ENCODE peak calls at places on chromosome 16, in six cellular contexts. One of them, this sample, is unnamed. For H3K36me3, the result is how much of the 10 kb centered on the place peaks cover.

GRCh38 chr16:66418165-66418962 is 8.7 kb upstream of the BEAN1 start:
- DNase-seq in effector memory CD4-positive, alpha-beta T cell: no peak
- DNase-seq in fibroblast of lung: no peak
- DNase-seq in osteoblast: no peak
- DNase-seq in aorta: no peak
- DNase-seq in upper lobe of left lung: no peak
- DNase-seq in this sample: no peak

GRCh38 chr16:88380099-88380498 is 2.7 kb upstream of the ZNF469 start:
- DNase-seq in effector memory CD4-positive, alpha-beta T cell: no peak
- DNase-seq in fibroblast of lung: no peak
- DNase-seq in osteoblast: peak
- DNase-seq in aorta: peak
- DNase-seq in upper lobe of left lung: no peak
- DNase-seq in this sample: no peak

GRCh38 chr16:52271088-52271487 is 275.9 kb downstream of the TOX3 start:
- DNase-seq in effector memory CD4-positive, alpha-beta T cell: no peak
- DNase-seq in fibroblast of lung: no peak
- DNase-seq in osteoblast: no peak
- DNase-seq in aorta: no peak
- DNase-seq in upper lobe of left lung: no peak
- DNase-seq in this sample: no peak

GRCh38 chr16:73743665-73744496 is 552.7 kb upstream of the PSMD7 start:
- DNase-seq in effector memory CD4-positive, alpha-beta T cell: no peak
- DNase-seq in fibroblast of lung: peak
- DNase-seq in osteoblast: no peak
- DNase-seq in aorta: no peak
- DNase-seq in upper lobe of left lung: no peak
- DNase-seq in this sample: no peak

GRCh38 chr16:48583075-48584065 is 26.6 kb downstream of the N4BP1 start:
- DNase-seq in effector memory CD4-positive, alpha-beta T cell: no peak
- DNase-seq in fibroblast of lung: no peak
- DNase-seq in osteoblast: no peak
- DNase-seq in aorta: no peak
- DNase-seq in upper lobe of left lung: no peak
- DNase-seq in this sample: no peak

GRCh38 chr16:22685162-22685830 is 128.7 kb upstream of the HS3ST2 start:
- DNase-seq in effector memory CD4-positive, alpha-beta T cell: no peak
- DNase-seq in fibroblast of lung: peak
- DNase-seq in osteoblast: peak
- DNase-seq in aorta: peak
- DNase-seq in upper lobe of left lung: no peak
- DNase-seq in this sample: no peak

GRCh38 chr16:81885976-81886586 is 107.0 kb downstream of the PLCG2 start:
- DNase-seq in effector memory CD4-positive, alpha-beta T cell: no peak
- DNase-seq in fibroblast of lung: peak
- DNase-seq in osteoblast: no peak
- DNase-seq in aorta: no peak
- DNase-seq in upper lobe of left lung: no peak
- DNase-seq in this sample: no peak

GRCh38 chr16:71648921-71649320 is 22.9 kb downstream of the MARVELD3 start:
- DNase-seq in effector memory CD4-positive, alpha-beta T cell: no peak
- DNase-seq in fibroblast of lung: no peak
- DNase-seq in osteoblast: no peak
- DNase-seq in aorta: no peak
- DNase-seq in upper lobe of left lung: no peak
- DNase-seq in this sample: no peak

GRCh38 chr16:20242568-20243240 is 84.6 kb downstream of the GP2 start:
- DNase-seq in effector memory CD4-positive, alpha-beta T cell: no peak
- DNase-seq in fibroblast of lung: no peak
- DNase-seq in osteoblast: no peak
- DNase-seq in aorta: no peak
- DNase-seq in upper lobe of left lung: no peak
- DNase-seq in this sample: no peak

GRCh38 chr16:24062270-24062817 is 193.8 kb upstream of the CACNG3 start:
- DNase-seq in effector memory CD4-positive, alpha-beta T cell: no peak
- DNase-seq in fibroblast of lung: no peak
- DNase-seq in osteoblast: no peak
- DNase-seq in aorta: no peak
- DNase-seq in upper lobe of left lung: no peak
- DNase-seq in this sample: no peak

GRCh38 chr16:88498576-88499208 is 45.6 kb downstream of the ZFPM1 start:
- DNase-seq in effector memory CD4-positive, alpha-beta T cell: no peak
- DNase-seq in fibroblast of lung: no peak
- DNase-seq in osteoblast: no peak
- DNase-seq in aorta: no peak
- DNase-seq in upper lobe of left lung: peak
- DNase-seq in this sample: no peak

GRCh38 chr16:17318200-17318599 is 152.6 kb downstream of the XYLT1 start:
- DNase-seq in effector memory CD4-positive, alpha-beta T cell: no peak
- DNase-seq in fibroblast of lung: peak
- DNase-seq in osteoblast: peak
- DNase-seq in aorta: peak
- DNase-seq in upper lobe of left lung: no peak
- DNase-seq in this sample: no peak

GRCh38 chr16:65618931-65619330 is 497.1 kb upstream of the CDH11 start:
- DNase-seq in effector memory CD4-positive, alpha-beta T cell: no peak
- DNase-seq in fibroblast of lung: no peak
- DNase-seq in osteoblast: no peak
- DNase-seq in aorta: no peak
- DNase-seq in upper lobe of left lung: no peak
- DNase-seq in this sample: no peak

GRCh38 chr16:78742501-78743283 is 643.2 kb downstream of the WWOX start:
- DNase-seq in effector memory CD4-positive, alpha-beta T cell: peak
- DNase-seq in fibroblast of lung: peak
- DNase-seq in osteoblast: no peak
- DNase-seq in aorta: peak
- DNase-seq in upper lobe of left lung: no peak
- DNase-seq in this sample: peak

GRCh38 chr16:73176577-73177013 is 128.7 kb upstream of the ZFHX3 start:
- DNase-seq in effector memory CD4-positive, alpha-beta T cell: no peak
- DNase-seq in fibroblast of lung: peak
- DNase-seq in osteoblast: peak
- DNase-seq in aorta: no peak
- DNase-seq in upper lobe of left lung: no peak
- DNase-seq in this sample: no peak

GRCh38 chr16:89397331-89397861 is 93.0 kb downstream of the ANKRD11 start:
- DNase-seq in effector memory CD4-positive, alpha-beta T cell: no peak
- DNase-seq in fibroblast of lung: no peak
- DNase-seq in osteoblast: no peak
- DNase-seq in aorta: no peak
- DNase-seq in upper lobe of left lung: no peak
- DNase-seq in this sample: no peak

GRCh38 chr16:10039220-10040096 is 142.8 kb downstream of the GRIN2A start:
- DNase-seq in effector memory CD4-positive, alpha-beta T cell: no peak
- DNase-seq in fibroblast of lung: no peak
- DNase-seq in osteoblast: no peak
- DNase-seq in aorta: no peak
- DNase-seq in upper lobe of left lung: peak
- DNase-seq in this sample: no peak

GRCh38 chr16:83989300-83989699 is 21.3 kb downstream of the NECAB2 start:
- DNase-seq in effector memory CD4-positive, alpha-beta T cell: no peak
- DNase-seq in fibroblast of lung: no peak
- DNase-seq in osteoblast: no peak
- DNase-seq in aorta: peak
- DNase-seq in upper lobe of left lung: no peak
- DNase-seq in this sample: no peak

GRCh38 chr16:31130899-31131298 is 4.6 kb downstream of the PRSS8 start:
- DNase-seq in effector memory CD4-positive, alpha-beta T cell: no peak
- DNase-seq in fibroblast of lung: no peak
- DNase-seq in osteoblast: peak
- DNase-seq in aorta: no peak
- DNase-seq in upper lobe of left lung: peak
- DNase-seq in this sample: no peak

GRCh38 chr16:3878610-3879009 is 1.9 kb downstream of the CREBBP start:
- DNase-seq in effector memory CD4-positive, alpha-beta T cell: no peak
- DNase-seq in fibroblast of lung: peak
- DNase-seq in osteoblast: no peak
- DNase-seq in aorta: no peak
- DNase-seq in upper lobe of left lung: no peak
- DNase-seq in this sample: no peak

GRCh38 chr16:17343028-17343427 is 127.7 kb downstream of the XYLT1 start:
- DNase-seq in effector memory CD4-positive, alpha-beta T cell: peak
- DNase-seq in fibroblast of lung: no peak
- DNase-seq in osteoblast: no peak
- DNase-seq in aorta: no peak
- DNase-seq in upper lobe of left lung: no peak
- DNase-seq in this sample: peak

GRCh38 chr16:28301620-28302019 is 9.3 kb downstream of the SBK1 start:
- DNase-seq in effector memory CD4-positive, alpha-beta T cell: no peak
- DNase-seq in fibroblast of lung: no peak
- DNase-seq in osteoblast: no peak
- DNase-seq in aorta: no peak
- DNase-seq in upper lobe of left lung: no peak
- DNase-seq in this sample: no peak

GRCh38 chr16:51045186-51045585 is 105.9 kb downstream of the SALL1 start:
- DNase-seq in effector memory CD4-positive, alpha-beta T cell: no peak
- DNase-seq in fibroblast of lung: no peak
- DNase-seq in osteoblast: no peak
- DNase-seq in aorta: no peak
- DNase-seq in upper lobe of left lung: peak
- DNase-seq in this sample: no peak
- H3K36me3 ChIP-seq in effector memory CD4-positive, alpha-beta T cell: under half
- H3K36me3 ChIP-seq in fibroblast of lung: under half
- H3K36me3 ChIP-seq in osteoblast: under half
- H3K36me3 ChIP-seq in aorta: under half
- H3K36me3 ChIP-seq in upper lobe of left lung: under half
- H3K36me3 ChIP-seq in this sample: under half

GRCh38 chr16:15854906-15855703 is 1.7 kb downstream of the MYH11 start:
- DNase-seq in effector memory CD4-positive, alpha-beta T cell: no peak
- DNase-seq in fibroblast of lung: no peak
- DNase-seq in osteoblast: no peak
- DNase-seq in aorta: peak
- DNase-seq in upper lobe of left lung: peak
- DNase-seq in this sample: no peak
- H3K4me3 ChIP-seq in effector memory CD4-positive, alpha-beta T cell: no peak
- H3K4me3 ChIP-seq in fibroblast of lung: no peak
- H3K4me3 ChIP-seq in osteoblast: no peak
- H3K4me3 ChIP-seq in aorta: peak
- H3K4me3 ChIP-seq in upper lobe of left lung: peak
- H3K4me3 ChIP-seq in this sample: no peak

GRCh38 chr16:1375298-1375640 is 23.5 kb downstream of the GNPTG start:
- DNase-seq in effector memory CD4-positive, alpha-beta T cell: no peak
- DNase-seq in fibroblast of lung: no peak
- DNase-seq in osteoblast: no peak
- DNase-seq in aorta: no peak
- DNase-seq in upper lobe of left lung: peak
- DNase-seq in this sample: no peak
- H3K27ac ChIP-seq in effector memory CD4-positive, alpha-beta T cell: no peak
- H3K27ac ChIP-seq in fibroblast of lung: no peak
- H3K27ac ChIP-seq in osteoblast: no peak
- H3K27ac ChIP-seq in aorta: no peak
- H3K27ac ChIP-seq in upper lobe of left lung: no peak
- H3K27ac ChIP-seq in this sample: no peak

GRCh38 chr16:16143038-16143763 is 80.1 kb downstream of the ABCC6 start:
- DNase-seq in effector memory CD4-positive, alpha-beta T cell: no peak
- DNase-seq in fibroblast of lung: no peak
- DNase-seq in osteoblast: peak
- DNase-seq in aorta: no peak
- DNase-seq in upper lobe of left lung: no peak
- DNase-seq in this sample: no peak

GRCh38 chr16:16141141-16141540 is 82.2 kb downstream of the ABCC6 start:
- DNase-seq in effector memory CD4-positive, alpha-beta T cell: no peak
- DNase-seq in fibroblast of lung: no peak
- DNase-seq in osteoblast: no peak
- DNase-seq in aorta: no peak
- DNase-seq in upper lobe of left lung: no peak
- DNase-seq in this sample: no peak

GRCh38 chr16:16143941-16144340 is 79.4 kb downstream of the ABCC6 start:
- DNase-seq in effector memory CD4-positive, alpha-beta T cell: no peak
- DNase-seq in fibroblast of lung: no peak
- DNase-seq in osteoblast: no peak
- DNase-seq in aorta: no peak
- DNase-seq in upper lobe of left lung: no peak
- DNase-seq in this sample: no peak

GRCh38 chr16:16140537-16140936 is 82.8 kb downstream of the ABCC6 start:
- DNase-seq in effector memory CD4-positive, alpha-beta T cell: no peak
- DNase-seq in fibroblast of lung: no peak
- DNase-seq in osteoblast: no peak
- DNase-seq in aorta: no peak
- DNase-seq in upper lobe of left lung: no peak
- DNase-seq in this sample: no peak

DNA sequence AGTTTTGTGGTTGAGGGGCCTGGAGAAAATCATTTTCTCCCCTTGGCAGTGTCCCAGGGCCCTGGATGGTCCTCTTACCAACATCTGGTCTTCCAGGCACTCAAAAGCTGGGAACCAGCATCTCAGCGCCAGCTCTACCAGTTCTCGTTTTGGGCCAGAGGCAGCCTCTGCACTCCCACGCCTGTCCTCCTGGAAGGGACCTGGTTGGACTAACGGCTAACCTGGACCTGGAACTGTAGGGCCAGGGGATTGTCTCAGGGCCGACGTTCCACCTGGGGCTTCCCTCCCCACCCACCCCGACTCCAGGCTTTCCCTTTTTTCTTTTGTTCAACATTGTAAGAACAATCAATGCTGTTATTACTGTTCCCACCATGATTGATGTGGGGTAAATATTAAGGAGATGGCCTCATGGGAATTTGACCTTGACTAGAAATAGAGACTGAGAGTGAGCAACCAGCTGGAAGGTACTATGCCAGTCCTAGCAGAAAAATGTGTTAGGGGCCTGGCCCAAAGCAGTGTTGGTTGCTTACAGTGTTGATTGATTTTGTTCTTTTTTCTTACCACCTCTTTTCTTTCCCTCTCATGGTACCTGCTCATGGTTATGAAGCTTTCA is 81.4 kb downstream of the ABCC6 start:
- DNase-seq in effector memory CD4-positive, alpha-beta T cell: no peak
- DNase-seq in fibroblast of lung: no peak
- DNase-seq in osteoblast: no peak
- DNase-seq in aorta: no peak
- DNase-seq in upper lobe of left lung: no peak
- DNase-seq in this sample: no peak
- H3K36me3 ChIP-seq in effector memory CD4-positive, alpha-beta T cell: half or more
- H3K36me3 ChIP-seq in fibroblast of lung: under half
- H3K36me3 ChIP-seq in osteoblast: half or more
- H3K36me3 ChIP-seq in aorta: under half
- H3K36me3 ChIP-seq in upper lobe of left lung: half or more
- H3K36me3 ChIP-seq in this sample: under half

GRCh38 chr16:27235055-27235937 is 32.0 kb downstream of the KDM8 start:
- DNase-seq in effector memory CD4-positive, alpha-beta T cell: peak
- DNase-seq in fibroblast of lung: peak
- DNase-seq in osteoblast: peak
- DNase-seq in aorta: peak
- DNase-seq in upper lobe of left lung: no peak
- DNase-seq in this sample: peak
- H3K4me3 ChIP-seq in effector memory CD4-positive, alpha-beta T cell: no peak
- H3K4me3 ChIP-seq in fibroblast of lung: no peak
- H3K4me3 ChIP-seq in osteoblast: peak
- H3K4me3 ChIP-seq in aorta: no peak
- H3K4me3 ChIP-seq in upper lobe of left lung: no peak
- H3K4me3 ChIP-seq in this sample: peak

This sample was measured in CD8-positive, alpha-beta T cell.